ENCODE peak calls at places on chromosomes 3 and 15, in five cellular contexts. O is uterus, B is ovary, W is adrenal gland, E is body of pancreas. C is an unnamed sample. For H3K27me3, the result is how much of the 10 kb centered on the place peaks cover.

GRCh38 chr3:9715764-9716437 is 12.3 kb downstream of the CPNE9 start:
- DNase-seq in O (peak), B (peak), W (peak), E (peak), C (peak)

GRCh38 chr3:129651316-129652202 is 45.1 kb upstream of the PLXND1 start:
- DNase-seq in O (no peak), B (peak), W (peak), E (no peak), C (no peak)

GRCh38 chr3:188262913-188263683 is 109.1 kb downstream of the LPP start:
- DNase-seq in O (no peak), B (no peak), W (no peak), E (no peak), C (peak)

GRCh38 chr3:174436367-174436766 is 422.8 kb upstream of the NAALADL2 start:
- DNase-seq in O (no peak), B (no peak), W (no peak), E (no peak), C (no peak)

GRCh38 chr15:75606711-75607684 is 18.5 kb downstream of the SNUPN start:
- DNase-seq in O (no peak), B (no peak), W (no peak), E (no peak), C (no peak)

GRCh38 chr3:33060609-33061337 is 36.2 kb downstream of the GLB1 start:
- DNase-seq in O (no peak), B (no peak), W (no peak), E (no peak), C (no peak)

GRCh38 chr3:170033489-170033888 is 4.3 kb upstream of the GPR160 start:
- DNase-seq in O (no peak), B (no peak), W (no peak), E (no peak), C (no peak)

GRCh38 chr3:79947469-79947868 is 179.7 kb upstream of the ROBO1 start:
- DNase-seq in O (no peak), B (no peak), W (no peak), E (no peak), C (no peak)

GRCh38 chr3:109902549-109902948 is 565.2 kb upstream of the DPPA4 start:
- DNase-seq in O (no peak), B (no peak), W (no peak), E (no peak), C (no peak)

GRCh38 chr15:66919421-66919820 is 146.0 kb upstream of the SMAD3 start:
- DNase-seq in O (no peak), B (no peak), W (no peak), E (no peak), C (no peak)

GRCh38 chr3:197508511-197508910 is 47.3 kb downstream of the BDH1 start:
- DNase-seq in O (no peak), B (no peak), W (no peak), E (no peak), C (no peak)

GRCh38 chr15:40743921-40744809 is 10.9 kb downstream of the RMDN3 start:
- DNase-seq in O (no peak), B (no peak), W (no peak), E (no peak), C (no peak)
- TF ChIP-seq CTCF in O (no peak), B (no peak), W (no peak), E (no peak), C (no peak)

GRCh38 chr15:52568569-52569243 is at the start of gene ARPP19:
- DNase-seq in O (peak), B (peak), W (peak), E (peak), C (peak)
- TF ChIP-seq POLR2A in O (peak), B (peak), W (peak), E (peak), C (no peak)

GRCh38 chr3:14411988-14412387 is 9.6 kb downstream of the SLC6A6 start:
- DNase-seq in O (no peak), B (no peak), W (no peak), E (no peak), C (no peak)
- H3K27me3 ChIP-seq in O (under half), B (under half), W (under half), E (under half), C (under half)

GRCh38 chr15:33988384-33988783 is 20.1 kb downstream of the CHRM5 start:
- DNase-seq in O (no peak), B (no peak), W (no peak), E (no peak), C (no peak)

GRCh38 chr15:33994005-33994615 is 25.8 kb downstream of the CHRM5 start:
- DNase-seq in O (no peak), B (no peak), W (no peak), E (no peak), C (no peak)
- TF ChIP-seq CTCF in O (no peak), B (no peak), W (no peak), E (no peak), C (peak)

GRCh38 chr3:45171283-45171682 is 25.1 kb upstream of the CDCP1 start:
- DNase-seq in O (no peak), B (no peak), W (no peak), E (no peak), C (no peak)
- TF ChIP-seq POLR2A in O (no peak), B (no peak), W (no peak), E (no peak), C (no peak)

GRCh38 chr3:10998542-10998941 is 6.0 kb downstream of the SLC6A1 start:
- DNase-seq in O (no peak), B (no peak), W (no peak), E (no peak), C (no peak)
- H3K27me3 ChIP-seq in O (under half), B (under half), W (under half), E (under half), C (under half)

GRCh38 chr3:128133273-128133883 is 9.8 kb upstream of the RUVBL1 start:
- DNase-seq in O (no peak), B (no peak), W (peak), E (peak), C (no peak)
- TF ChIP-seq CTCF in O (peak), B (no peak), W (peak), E (peak), C (peak)

GRCh38 chr15:29687939-29688884 is 134.1 kb downstream of the TJP1 start:
- DNase-seq in O (no peak), B (no peak), W (no peak), E (no peak), C (no peak)
- TF ChIP-seq POLR2A in O (no peak), B (no peak), W (no peak), E (no peak), C (no peak)

GRCh38 chr3:50341996-50342732 is 1.5 kb upstream of the RASSF1 start:
- DNase-seq in O (no peak), B (no peak), W (no peak), E (no peak), C (no peak)
- H3K27me3 ChIP-seq in O (under half), B (under half), W (under half), E (under half), C (under half)

GRCh38 chr3:22115581-22115980 is 364.6 kb upstream of the ZNF385D start:
- DNase-seq in O (no peak), B (no peak), W (no peak), E (no peak), C (no peak)

GRCh38 chr3:22117751-22118346 is 366.8 kb upstream of the ZNF385D start:
- DNase-seq in O (no peak), B (no peak), W (no peak), E (no peak), C (no peak)

GRCh38 chr3:22118542-22118941 is 367.5 kb upstream of the ZNF385D start:
- DNase-seq in O (no peak), B (no peak), W (no peak), E (no peak), C (no peak)

GRCh38 chr3:22117091-22117490 is 366.1 kb upstream of the ZNF385D start:
- DNase-seq in O (no peak), B (no peak), W (no peak), E (no peak), C (no peak)

GRCh38 chr3:22113453-22113852 is 362.4 kb upstream of the ZNF385D start:
- DNase-seq in O (no peak), B (no peak), W (no peak), E (no peak), C (no peak)
- TF ChIP-seq CTCF in O (no peak), B (no peak), W (no peak), E (no peak), C (no peak)